ENCODE peak calls at places on chromosomes 16 and 17, in nine cellular contexts. O, F, S, H, A, Y, Q, P and C are unnamed samples.

GRCh38 chr16:75198135-75198600 is 8.8 kb downstream of the CTRB2 start:
- DNase-seq in H (peak), P (no peak), S (peak), Q (no peak), Y (no peak), O (no peak), F (no peak), A (peak), C (no peak)

GRCh38 chr16:29156511-29156910 is 171.7 kb downstream of the LAT start:
- DNase-seq in O (no peak), P (no peak), Q (no peak), F (no peak), A (no peak), S (no peak), Y (no peak), H (no peak), C (no peak)

GRCh38 chr16:17358350-17358749 is 112.4 kb downstream of the XYLT1 start:
- DNase-seq in H (no peak), Q (no peak), P (no peak), F (no peak), O (no peak), Y (no peak), A (no peak), S (no peak), C (no peak)

GRCh38 chr16:82405696-82406095 is 221.1 kb upstream of the CDH13 start:
- DNase-seq in S (no peak), A (no peak), Y (no peak), P (no peak), F (no peak), Q (no peak), O (no peak), H (no peak), C (no peak)

GRCh38 chr16:47643610-47644009 is 182.5 kb downstream of the PHKB start:
- DNase-seq in Q (no peak), P (no peak), A (no peak), S (peak), H (no peak), F (no peak), Y (no peak), O (no peak), C (no peak)

GRCh38 chr17:51298508-51299371 is 38.4 kb downstream of the UTP18 start:
- DNase-seq in Q (peak), O (no peak), H (peak), A (peak), F (no peak), P (no peak), Y (peak), S (peak), C (peak)

GRCh38 chr16:30663820-30664528 is 5.7 kb downstream of the FBRS start:
- DNase-seq in Q (no peak), A (no peak), P (no peak), O (no peak), S (no peak), H (no peak), F (no peak), Y (no peak), C (no peak)

GRCh38 chr17:52147431-52147830 is 11.1 kb downstream of the CA10 start:
- DNase-seq in Y (no peak), S (no peak), O (no peak), P (no peak), H (no peak), Q (no peak), F (no peak), A (no peak), C (no peak)

GRCh38 chr16:4327386-4327781 is 11.5 kb downstream of the GLIS2 start:
- DNase-seq in Y (no peak), F (no peak), O (no peak), S (no peak), Q (no peak), H (no peak), P (no peak), A (no peak), C (no peak)

GRCh38 chr16:81454044-81454443 is 9.4 kb downstream of the CMIP start:
- DNase-seq in Y (no peak), O (no peak), P (no peak), S (no peak), H (no peak), A (no peak), F (no peak), Q (no peak), C (no peak)

GRCh38 chr16:67514382-67514828 is 14.2 kb upstream of the RIPOR1 start:
- DNase-seq in H (peak), S (peak), O (peak), P (no peak), A (peak), F (peak), Y (peak), Q (peak), C (peak)

GRCh38 chr17:3809135-3809534 is 8.1 kb upstream of the ITGAE start:
- DNase-seq in Y (no peak), S (no peak), H (no peak), O (no peak), F (no peak), P (no peak), A (no peak), Q (no peak), C (no peak)

GRCh38 chr16:87265261-87265660 is 51.9 kb downstream of the C16orf95 start:
- DNase-seq in S (no peak), O (no peak), Y (no peak), Q (no peak), A (no peak), F (no peak), H (no peak), P (no peak), C (no peak)

GRCh38 chr17:45973099-45973838 is 25.8 kb upstream of the STH start:
- DNase-seq in A (no peak), Y (no peak), Q (no peak), H (no peak), P (no peak), S (no peak), O (no peak), F (no peak), C (no peak)

GRCh38 chr16:53787423-53787822 is 83.5 kb downstream of the FTO start:
- DNase-seq in O (no peak), F (no peak), P (no peak), A (no peak), Y (no peak), Q (no peak), S (peak), H (no peak), C (no peak)

GRCh38 chr17:42221886-42222745 is 27.8 kb upstream of the GHDC start:
- DNase-seq in P (no peak), Y (peak), F (peak), S (peak), A (peak), H (peak), Q (peak), O (peak), C (peak)

GRCh38 chr16:15924996-15925395 is 24.4 kb upstream of the ABCC1 start:
- DNase-seq in O (no peak), P (no peak), H (no peak), Q (no peak), S (no peak), F (no peak), A (no peak), Y (no peak), C (no peak)

GRCh38 chr17:82358467-82359350 is at the start of gene TEX19:
- DNase-seq in S (no peak), Q (peak), Y (peak), P (no peak), A (no peak), O (no peak), F (no peak), H (no peak), C (no peak)

GRCh38 chr16:68297908-68298307 is 12.8 kb downstream of the SLC7A6OS start:
- DNase-seq in F (no peak), O (no peak), H (no peak), Q (no peak), S (peak), P (no peak), A (peak), Y (no peak), C (no peak)

GRCh38 chr16:24309222-24309905 is 53.2 kb downstream of the CACNG3 start:
- DNase-seq in F (no peak), O (no peak), A (peak), P (no peak), S (peak), H (peak), Y (no peak), Q (no peak), C (no peak)

GRCh38 chr16:10509534-10510025 is 70.8 kb downstream of the EMP2 start:
- DNase-seq in Y (peak), O (peak), F (peak), H (peak), P (peak), A (peak), S (peak), Q (peak), C (peak)

GRCh38 chr16:67406628-67407027 is 9.6 kb downstream of the ZDHHC1 start:
- DNase-seq in A (peak), Q (no peak), P (no peak), H (peak), O (no peak), S (peak), Y (no peak), F (no peak), C (no peak)

GRCh38 chr17:59842901-59843652 is 49.7 kb downstream of the TUBD1 start:
- DNase-seq in F (no peak), Y (peak), A (peak), Q (peak), P (no peak), H (peak), O (no peak), S (peak), C (no peak)

GRCh38 chr16:71338193-71338592 is 20.3 kb upstream of the CALB2 start:
- DNase-seq in A (no peak), Y (no peak), H (no peak), S (peak), O (no peak), F (no peak), P (no peak), Q (no peak), C (no peak)

GRCh38 chr17:77402159-77402731 is 261.5 kb downstream of the SEC14L1 start:
- DNase-seq in S (no peak), P (no peak), H (no peak), F (no peak), Q (no peak), Y (no peak), O (no peak), A (no peak), C (no peak)

GRCh38 chr17:78862073-78863023 is 21.7 kb upstream of the USP36 start:
- DNase-seq in Q (peak), A (peak), S (peak), F (no peak), Y (no peak), O (no peak), H (peak), P (no peak), C (no peak)

GRCh38 chr17:41061969-41062368 is 2.1 kb upstream of the KRTAP2-3 start:
- DNase-seq in Y (no peak), Q (peak), A (peak), P (no peak), O (no peak), F (no peak), S (peak), H (peak), C (no peak)

GRCh38 chr16:4263504-4264436 is 9.1 kb downstream of the TFAP4 start:
- DNase-seq in Y (peak), H (peak), F (peak), S (peak), Q (peak), O (no peak), A (peak), P (peak), C (peak)

GRCh38 chr17:80254396-80255241 is 6.0 kb upstream of the RNF213 start:
- DNase-seq in F (no peak), Y (no peak), P (no peak), H (peak), S (peak), A (peak), O (peak), Q (peak), C (no peak)
- TF ChIP-seq CTCF in F (no peak), Y (no peak), P (no peak), H (no peak), S (no peak), A (no peak), O (no peak), Q (no peak), C (no peak)

DNA sequence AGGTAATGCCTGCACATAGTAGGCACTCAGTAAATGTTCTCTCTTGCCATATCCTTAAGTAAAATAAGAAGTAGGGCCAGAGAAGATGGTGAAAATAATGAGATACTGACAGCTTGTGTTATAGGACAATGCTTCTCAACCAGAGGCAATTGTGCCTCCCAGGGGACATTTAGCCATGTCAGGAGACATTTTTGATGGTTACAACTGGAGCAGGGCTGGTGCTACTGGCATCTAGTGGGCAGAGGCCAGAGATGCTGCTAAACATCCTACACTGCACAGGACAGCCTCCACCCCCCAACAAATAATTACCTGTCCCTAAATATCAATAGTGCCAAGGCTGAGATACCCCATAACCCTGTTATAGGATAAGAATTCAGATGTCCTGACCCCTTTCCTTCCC is 1.7 kb downstream of the RAD51D start:
- DNase-seq in A (peak), H (peak), Y (no peak), P (no peak), S (peak), O (peak), Q (no peak), F (no peak), C (no peak)
- TF ChIP-seq CTCF in A (peak), H (peak), Y (peak), P (no peak), S (peak), O (peak), Q (peak), F (no peak), C (no peak)

GRCh38 chr17:48322060-48322459 is 108.0 kb downstream of the SKAP1 start:
- DNase-seq in O (no peak), F (no peak), Q (peak), Y (no peak), H (peak), P (no peak), S (peak), A (peak), C (no peak)
- TF ChIP-seq CTCF in O (no peak), F (no peak), Q (peak), Y (no peak), H (peak), P (no peak), S (no peak), A (peak), C (no peak)

GRCh38 chr17:63222655-63223054 is 223.5 kb downstream of the CYB561 start:
- DNase-seq in A (peak), Y (peak), P (no peak), O (no peak), F (no peak), Q (no peak), H (peak), S (peak), C (no peak)

GRCh38 chr17:63224644-63225043 is 221.5 kb downstream of the CYB561 start:
- DNase-seq in Y (no peak), H (no peak), Q (no peak), S (no peak), O (no peak), A (no peak), P (no peak), F (no peak), C (no peak)

GRCh38 chr17:63223212-63223911 is 222.7 kb downstream of the CYB561 start:
- DNase-seq in O (no peak), P (no peak), H (no peak), Q (no peak), Y (no peak), A (no peak), S (no peak), F (no peak), C (no peak)

GRCh38 chr17:63221941-63222340 is 224.2 kb downstream of the CYB561 start:
- DNase-seq in A (no peak), H (no peak), Q (no peak), F (no peak), Y (no peak), P (no peak), S (no peak), O (no peak), C (no peak)
- TF ChIP-seq CTCF in A (no peak), H (no peak), Q (no peak), F (no peak), Y (no peak), P (no peak), S (no peak), O (no peak), C (no peak)

GRCh38 chr17:67625971-67626370 is 91.8 kb upstream of the NOL11 start:
- DNase-seq in Y (no peak), A (no peak), P (no peak), F (no peak), S (no peak), Q (no peak), H (no peak), O (no peak), C (no peak)

GRCh38 chr17:67623767-67624166 is 94.0 kb upstream of the NOL11 start:
- DNase-seq in Y (no peak), A (no peak), P (no peak), H (no peak), S (no peak), Q (no peak), F (no peak), O (no peak), C (no peak)

GRCh38 chr17:67629963-67630320 is 87.8 kb upstream of the NOL11 start:
- DNase-seq in Y (peak), Q (no peak), H (peak), S (peak), A (peak), P (no peak), F (no peak), O (no peak), C (no peak)

GRCh38 chr17:67624886-67625656 is 92.7 kb upstream of the NOL11 start:
- DNase-seq in H (no peak), P (no peak), S (no peak), Y (peak), F (no peak), O (no peak), Q (no peak), A (no peak), C (no peak)

DNA sequence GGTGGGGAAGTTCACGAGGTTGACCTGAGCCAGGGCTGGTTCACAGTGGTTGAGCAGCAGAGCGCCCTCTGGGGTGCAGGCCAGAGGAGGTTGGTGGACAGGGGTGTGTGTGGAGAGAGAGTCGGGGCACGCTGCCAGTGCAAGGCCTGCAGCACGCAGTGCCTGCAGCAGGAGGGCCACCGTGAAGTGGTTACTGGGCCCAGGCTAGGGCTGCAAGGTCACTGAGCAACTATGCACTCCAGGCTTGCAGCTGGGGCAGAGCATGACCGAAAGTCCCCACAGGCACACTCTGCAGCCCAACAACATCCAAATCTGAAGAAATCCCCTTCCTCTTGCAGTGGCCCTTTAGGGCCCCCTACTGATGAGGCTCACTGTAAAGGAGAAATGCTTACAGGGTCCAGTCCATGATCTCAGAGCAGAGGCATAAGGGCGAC is 89.1 kb upstream of the NOL11 start:
- DNase-seq in F (peak), H (no peak), Y (peak), S (no peak), O (no peak), Q (no peak), A (no peak), P (no peak), C (peak)
- TF ChIP-seq CTCF in F (no peak), H (no peak), Y (peak), S (no peak), O (no peak), Q (no peak), A (peak), P (no peak), C (no peak)

GRCh38 chr17:63950940-63951907 is 19.1 kb upstream of the CD79B start:
- DNase-seq in F (peak), A (no peak), H (no peak), S (no peak), Y (peak), P (no peak), O (peak), Q (peak), C (peak)
- TF ChIP-seq CTCF in F (peak), A (no peak), H (no peak), S (no peak), Y (peak), P (no peak), O (no peak), Q (peak), C (no peak)

GRCh38 chr17:61723914-61724313 is 132.9 kb upstream of the NACA2 start:
- DNase-seq in Y (no peak), P (no peak), S (no peak), Q (no peak), F (no peak), A (no peak), H (no peak), O (no peak), C (no peak)

GRCh38 chr17:61729690-61730268 is 133.5 kb downstream of the BRIP1 start:
- DNase-seq in Y (peak), O (no peak), F (no peak), P (no peak), A (peak), H (no peak), Q (no peak), S (no peak), C (no peak)

GRCh38 chr17:61728297-61728836 is 135.0 kb downstream of the BRIP1 start:
- DNase-seq in Q (no peak), S (no peak), F (no peak), P (no peak), A (no peak), O (no peak), Y (no peak), H (no peak), C (no peak)

GRCh38 chr17:61724777-61725176 is 133.8 kb upstream of the NACA2 start:
- DNase-seq in O (no peak), Q (no peak), H (no peak), S (no peak), A (peak), P (no peak), F (no peak), Y (no peak), C (no peak)

GRCh38 chr17:61726977-61727376 is 136.0 kb upstream of the NACA2 start:
- DNase-seq in F (no peak), P (no peak), H (no peak), Q (no peak), S (no peak), O (no peak), A (no peak), Y (no peak), C (no peak)
- TF ChIP-seq CTCF in F (no peak), P (no peak), H (no peak), Q (no peak), S (no peak), O (no peak), A (no peak), Y (no peak), C (no peak)